ENCODE peak calls at places on chromosomes 4 and X, in six cellular contexts. W is SK-N-SH, P is WTC11, G is A549, M is H1, U is K562. Y is an unnamed sample.

GRCh38 chr4:75630932-75631320 is 598 bp upstream of the CDKL2 start:
- DNase-seq in P (no peak), G (no peak), U (no peak), W (no peak), M (no peak), Y (no peak)

GRCh38 chr4:52377563-52377962 is 281.5 kb downstream of the USP46 start:
- DNase-seq in P (peak; percentile 35), W (no peak), U (no peak), M (no peak), G (no peak), Y (no peak)

GRCh38 chrX:110509778-110510510 is 151.3 kb downstream of the RTL9 start:
- DNase-seq in U (no peak), W (no peak), M (no peak), P (no peak), G (no peak), Y (no peak)

GRCh38 chr4:121464854-121465253 is 84.0 kb upstream of the QRFPR start:
- DNase-seq in G (no peak), U (no peak), W (no peak), M (no peak), P (no peak), Y (no peak)

GRCh38 chr4:125317526-125317880 is 2.7 kb downstream of the FAT4 start:
- DNase-seq in P (peak; percentile 68), G (peak; percentile 65), W (peak; percentile 57), M (no peak), U (no peak), Y (peak; percentile 1)

GRCh38 chr4:4455199-4455865 is 68.4 kb downstream of the NSG1 start:
- DNase-seq in P (no peak), M (no peak), W (peak; percentile 64), G (no peak), U (no peak), Y (no peak)

GRCh38 chr4:47490550-47490949 is 5.5 kb downstream of the ATP10D start:
- DNase-seq in P (no peak), U (no peak), G (peak; percentile 38), W (peak; percentile 16), M (no peak), Y (peak; percentile 48)

GRCh38 chrX:80181079-80181478 is 166.5 kb downstream of the TBX22 start:
- DNase-seq in G (peak; percentile 4), M (peak; percentile 43), W (no peak), U (no peak), P (peak; percentile 9), Y (peak; percentile 14)

GRCh38 chr4:85697864-85698263 is 222.9 kb downstream of the ARHGAP24 start:
- DNase-seq in W (no peak), G (no peak), U (no peak), P (no peak), M (no peak), Y (no peak)

GRCh38 chr4:128831526-128832252 is 22.2 kb downstream of the JADE1 start:
- DNase-seq in M (no peak), P (no peak), W (peak; percentile 32), U (no peak), G (peak; percentile 41), Y (no peak)

GRCh38 chr4:30717208-30718020 is 2.8 kb upstream of the PCDH7 start:
- DNase-seq in P (peak; percentile 76), G (peak; percentile 27), M (peak; percentile 84), W (peak; percentile 42), U (no peak), Y (peak; percentile 86)

GRCh38 chrX:137212078-137212632 is 178.4 kb upstream of the GPR101 start:
- DNase-seq in P (no peak), U (no peak), M (no peak), W (no peak), G (no peak), Y (no peak)

GRCh38 chrX:9902651-9903050 is 64.5 kb upstream of the CLDN34 start:
- DNase-seq in W (no peak), U (no peak), P (no peak), M (no peak), G (no peak), Y (no peak)

GRCh38 chr4:117700111-117700892 is 334.0 kb upstream of the NDST3 start:
- DNase-seq in P (no peak), M (no peak), W (no peak), U (no peak), G (peak; percentile 2), Y (peak; percentile 28)

GRCh38 chr4:36677122-36677521 is 395.7 kb downstream of the DTHD1 start:
- DNase-seq in W (no peak), G (no peak), U (no peak), M (no peak), P (no peak), Y (no peak)

GRCh38 chr4:36676139-36677050 is 395.0 kb downstream of the DTHD1 start:
- DNase-seq in M (no peak), G (no peak), U (no peak), P (no peak), W (no peak), Y (no peak)
- TF ChIP-seq MAX in M (no peak), G (no peak), U (no peak), P (no peak), W (no peak), Y (no peak)

DNA sequence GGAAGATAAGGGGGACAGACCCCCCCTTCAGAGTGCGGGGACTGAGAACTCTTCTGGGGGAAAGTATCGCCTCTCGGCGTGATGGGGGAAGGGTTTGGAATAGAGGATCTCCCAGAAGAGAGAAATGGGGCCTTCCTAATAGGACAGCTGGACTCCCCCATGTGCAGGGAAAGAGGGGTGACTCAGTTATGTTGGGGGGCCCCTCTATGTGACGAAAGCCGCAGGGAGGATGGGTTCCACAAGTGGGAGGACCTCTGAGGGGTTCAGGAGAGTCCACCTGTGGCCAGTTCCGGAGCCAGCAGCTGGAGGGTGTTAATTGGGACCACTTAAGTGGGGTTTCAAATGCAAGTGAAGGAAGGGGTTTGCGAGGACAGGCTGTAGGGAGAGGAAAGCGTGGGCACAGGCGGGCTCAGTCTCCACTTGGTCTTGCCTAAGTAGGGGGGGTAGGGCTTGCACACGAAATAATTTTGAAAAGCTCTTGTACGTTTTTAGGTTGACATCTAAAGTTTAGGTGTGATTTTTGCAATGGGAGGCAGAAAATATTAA is 721 bp downstream of the SUV39H1 start:
- DNase-seq in G (no peak), P (no peak), U (no peak), W (no peak), M (no peak), Y (peak; percentile 40)
- TF ChIP-seq MAX in G (no peak), P (no peak), U (no peak), W (no peak), M (no peak), Y (no peak)

GRCh38 chrX:3791449-3791848 is 78.0 kb upstream of the PRKX start:
- DNase-seq in U (no peak), M (no peak), G (no peak), P (no peak), W (no peak), Y (no peak)

GRCh38 chrX:3788494-3789233 is 75.2 kb upstream of the PRKX start:
- DNase-seq in G (no peak), P (peak; percentile 22), M (no peak), U (no peak), W (no peak), Y (no peak)
- TF ChIP-seq MAX in G (no peak), P (no peak), M (no peak), U (no peak), W (no peak), Y (no peak)

GRCh38 chr4:122826596-122827257 is at the start of gene FGF2:
- DNase-seq in M (peak; percentile 84), P (peak; percentile 78), W (peak; percentile 89), G (peak; percentile 54), U (peak; percentile 60), Y (peak; percentile 42)
- TF ChIP-seq MAX in M (no peak), P (no peak), W (no peak), G (peak; percentile 20), U (no peak), Y (no peak)

DNA sequence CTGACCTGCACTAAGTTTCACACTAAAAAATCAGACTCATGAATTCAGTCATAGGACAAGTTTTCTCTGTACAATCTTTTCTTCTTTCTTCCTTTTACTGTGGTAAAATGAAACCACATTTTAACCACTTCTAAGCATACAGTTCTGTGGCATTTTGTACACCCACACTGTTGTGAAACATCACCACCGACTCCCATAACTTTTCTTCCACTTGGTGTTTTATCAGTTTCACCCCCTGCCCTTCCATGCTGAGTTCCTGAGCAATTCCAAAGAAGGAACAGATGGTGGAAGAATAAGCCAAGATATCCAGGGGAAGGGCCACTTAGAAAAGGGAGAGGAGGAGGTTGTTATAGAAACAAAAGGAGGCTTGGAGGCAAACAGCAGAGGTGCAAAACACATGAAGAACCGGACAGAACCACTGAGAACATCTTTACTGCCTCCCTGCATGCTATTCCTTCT is 22.6 kb downstream of the SLC25A4 start:
- DNase-seq in G (no peak), M (no peak), W (no peak), U (no peak), P (no peak), Y (peak; percentile 71)
- TF ChIP-seq MAX in G (no peak), M (no peak), W (no peak), U (no peak), P (no peak), Y (no peak)

GRCh38 chr4:162408309-162408708 is 244.5 kb upstream of the FSTL5 start:
- DNase-seq in M (no peak), W (no peak), P (no peak), U (no peak), G (no peak), Y (no peak)

GRCh38 chr4:162409048-162409447 is 245.2 kb upstream of the FSTL5 start:
- DNase-seq in W (no peak), G (no peak), P (no peak), M (no peak), U (no peak), Y (no peak)

GRCh38 chr4:162406637-162407370 is 243.0 kb upstream of the FSTL5 start:
- DNase-seq in W (no peak), P (no peak), M (no peak), U (no peak), G (no peak), Y (no peak)

GRCh38 chr4:162410854-162411253 is 247.1 kb upstream of the FSTL5 start:
- DNase-seq in M (no peak), U (no peak), G (no peak), P (no peak), W (no peak), Y (no peak)
- TF ChIP-seq MAX in M (no peak), U (no peak), G (no peak), P (no peak), W (no peak), Y (no peak)